ENCODE peak calls at places on chromosomes 11 and 22, in eight cellular contexts. One of them, this sample, is unnamed. For H3K36me3, the result is how much of the 10 kb centered on the place peaks cover.

GRCh38 chr11:62708423-62709261 is 1.2 kb downstream of the GNG3 start:
- DNase-seq in brain microvascular endothelial cell: no peak
- DNase-seq in CD8-positive, alpha-beta T cell: peak
- DNase-seq in left ventricle myocardium inferior: no peak
- DNase-seq in adrenal gland: no peak
- DNase-seq in mucosa of descending colon: peak
- DNase-seq in lung: no peak
- DNase-seq in left lung: no peak
- DNase-seq in this sample: no peak

GRCh38 chr11:14873632-14874031 is 18.4 kb downstream of the CYP2R1 start:
- DNase-seq in brain microvascular endothelial cell: no peak
- DNase-seq in CD8-positive, alpha-beta T cell: no peak
- DNase-seq in left ventricle myocardium inferior: no peak
- DNase-seq in adrenal gland: no peak
- DNase-seq in mucosa of descending colon: no peak
- DNase-seq in lung: no peak
- DNase-seq in left lung: no peak
- DNase-seq in this sample: no peak

GRCh38 chr11:1130276-1131032 is 27.3 kb upstream of the MUC5AC start:
- DNase-seq in brain microvascular endothelial cell: no peak
- DNase-seq in CD8-positive, alpha-beta T cell: no peak
- DNase-seq in left ventricle myocardium inferior: no peak
- DNase-seq in adrenal gland: no peak
- DNase-seq in mucosa of descending colon: no peak
- DNase-seq in lung: no peak
- DNase-seq in left lung: peak
- DNase-seq in this sample: no peak

GRCh38 chr11:78930810-78931209 is 356.1 kb upstream of the NARS2 start:
- DNase-seq in brain microvascular endothelial cell: no peak
- DNase-seq in CD8-positive, alpha-beta T cell: no peak
- DNase-seq in left ventricle myocardium inferior: no peak
- DNase-seq in adrenal gland: no peak
- DNase-seq in mucosa of descending colon: no peak
- DNase-seq in lung: no peak
- DNase-seq in left lung: no peak
- DNase-seq in this sample: no peak

GRCh38 chr11:44799036-44799435 is 72.3 kb downstream of the TSPAN18 start:
- DNase-seq in brain microvascular endothelial cell: no peak
- DNase-seq in CD8-positive, alpha-beta T cell: no peak
- DNase-seq in left ventricle myocardium inferior: no peak
- DNase-seq in adrenal gland: no peak
- DNase-seq in mucosa of descending colon: no peak
- DNase-seq in lung: no peak
- DNase-seq in left lung: no peak
- DNase-seq in this sample: no peak

GRCh38 chr22:25853902-25854301 is 111.9 kb downstream of the MYO18B start:
- DNase-seq in brain microvascular endothelial cell: no peak
- DNase-seq in CD8-positive, alpha-beta T cell: no peak
- DNase-seq in left ventricle myocardium inferior: no peak
- DNase-seq in adrenal gland: no peak
- DNase-seq in mucosa of descending colon: no peak
- DNase-seq in lung: no peak
- DNase-seq in left lung: no peak
- DNase-seq in this sample: no peak

GRCh38 chr11:84714316-84714780 is 912.8 kb downstream of the DLG2 start:
- DNase-seq in brain microvascular endothelial cell: peak
- DNase-seq in CD8-positive, alpha-beta T cell: no peak
- DNase-seq in left ventricle myocardium inferior: peak
- DNase-seq in adrenal gland: peak
- DNase-seq in mucosa of descending colon: peak
- DNase-seq in lung: no peak
- DNase-seq in left lung: no peak
- DNase-seq in this sample: no peak

GRCh38 chr22:43155789-43156188 is 4.4 kb downstream of the TSPO start:
- DNase-seq in brain microvascular endothelial cell: no peak
- DNase-seq in CD8-positive, alpha-beta T cell: no peak
- DNase-seq in left ventricle myocardium inferior: no peak
- DNase-seq in adrenal gland: no peak
- DNase-seq in mucosa of descending colon: no peak
- DNase-seq in lung: no peak
- DNase-seq in left lung: no peak
- DNase-seq in this sample: no peak

GRCh38 chr11:33712436-33712835 is 11.8 kb upstream of the C11orf91 start:
- DNase-seq in brain microvascular endothelial cell: no peak
- DNase-seq in CD8-positive, alpha-beta T cell: no peak
- DNase-seq in left ventricle myocardium inferior: no peak
- DNase-seq in adrenal gland: no peak
- DNase-seq in mucosa of descending colon: no peak
- DNase-seq in lung: no peak
- DNase-seq in left lung: no peak
- DNase-seq in this sample: no peak

GRCh38 chr11:122036493-122036892 is 79.5 kb downstream of the BLID start:
- DNase-seq in brain microvascular endothelial cell: no peak
- DNase-seq in CD8-positive, alpha-beta T cell: no peak
- DNase-seq in left ventricle myocardium inferior: no peak
- DNase-seq in adrenal gland: no peak
- DNase-seq in mucosa of descending colon: no peak
- DNase-seq in lung: no peak
- DNase-seq in left lung: no peak
- DNase-seq in this sample: no peak

GRCh38 chr22:41862160-41862529 is 29.2 kb downstream of the SREBF2 start:
- DNase-seq in brain microvascular endothelial cell: no peak
- DNase-seq in CD8-positive, alpha-beta T cell: peak
- DNase-seq in left ventricle myocardium inferior: no peak
- DNase-seq in adrenal gland: no peak
- DNase-seq in mucosa of descending colon: no peak
- DNase-seq in lung: no peak
- DNase-seq in left lung: no peak
- DNase-seq in this sample: no peak

GRCh38 chr11:119622454-119623143 is 106.4 kb downstream of the NECTIN1 start:
- DNase-seq in brain microvascular endothelial cell: no peak
- DNase-seq in CD8-positive, alpha-beta T cell: no peak
- DNase-seq in left ventricle myocardium inferior: no peak
- DNase-seq in adrenal gland: no peak
- DNase-seq in mucosa of descending colon: no peak
- DNase-seq in lung: no peak
- DNase-seq in left lung: peak
- DNase-seq in this sample: no peak

GRCh38 chr11:9274499-9275228 is 9.5 kb upstream of the DENND5A start:
- DNase-seq in brain microvascular endothelial cell: no peak
- DNase-seq in CD8-positive, alpha-beta T cell: no peak
- DNase-seq in left ventricle myocardium inferior: no peak
- DNase-seq in adrenal gland: no peak
- DNase-seq in mucosa of descending colon: no peak
- DNase-seq in lung: no peak
- DNase-seq in left lung: no peak
- DNase-seq in this sample: no peak

GRCh38 chr11:96391698-96392307 is 2.0 kb downstream of the JRKL start:
- DNase-seq in brain microvascular endothelial cell: peak
- DNase-seq in CD8-positive, alpha-beta T cell: no peak
- DNase-seq in left ventricle myocardium inferior: no peak
- DNase-seq in adrenal gland: no peak
- DNase-seq in mucosa of descending colon: no peak
- DNase-seq in lung: no peak
- DNase-seq in left lung: no peak
- DNase-seq in this sample: no peak

GRCh38 chr11:59187020-59187419 is 15.1 kb downstream of the DTX4 start:
- DNase-seq in brain microvascular endothelial cell: no peak
- DNase-seq in CD8-positive, alpha-beta T cell: no peak
- DNase-seq in left ventricle myocardium inferior: no peak
- DNase-seq in adrenal gland: no peak
- DNase-seq in mucosa of descending colon: no peak
- DNase-seq in lung: no peak
- DNase-seq in left lung: no peak
- DNase-seq in this sample: no peak

GRCh38 chr11:86703992-86704391 is 31.6 kb upstream of the ME3 start:
- DNase-seq in brain microvascular endothelial cell: no peak
- DNase-seq in CD8-positive, alpha-beta T cell: no peak
- DNase-seq in left ventricle myocardium inferior: no peak
- DNase-seq in adrenal gland: no peak
- DNase-seq in mucosa of descending colon: no peak
- DNase-seq in lung: no peak
- DNase-seq in left lung: no peak
- DNase-seq in this sample: no peak

GRCh38 chr11:70509476-70509875 is 111.1 kb downstream of the CTTN start:
- DNase-seq in brain microvascular endothelial cell: no peak
- DNase-seq in CD8-positive, alpha-beta T cell: no peak
- DNase-seq in left ventricle myocardium inferior: peak
- DNase-seq in adrenal gland: no peak
- DNase-seq in mucosa of descending colon: peak
- DNase-seq in lung: no peak
- DNase-seq in left lung: peak
- DNase-seq in this sample: no peak

GRCh38 chr11:118430956-118431355 is 5.3 kb upstream of the KMT2A start:
- DNase-seq in brain microvascular endothelial cell: no peak
- DNase-seq in CD8-positive, alpha-beta T cell: no peak
- DNase-seq in left ventricle myocardium inferior: no peak
- DNase-seq in adrenal gland: no peak
- DNase-seq in mucosa of descending colon: no peak
- DNase-seq in lung: no peak
- DNase-seq in left lung: no peak
- DNase-seq in this sample: no peak
- TF ChIP-seq CTCF in brain microvascular endothelial cell: peak
- TF ChIP-seq CTCF in CD8-positive, alpha-beta T cell: no peak
- TF ChIP-seq CTCF in left ventricle myocardium inferior: no peak
- TF ChIP-seq CTCF in adrenal gland: no peak
- TF ChIP-seq CTCF in mucosa of descending colon: no peak
- TF ChIP-seq CTCF in lung: no peak
- TF ChIP-seq CTCF in left lung: no peak
- TF ChIP-seq CTCF in this sample: no peak

GRCh38 chr11:43493431-43493830 is 134.7 kb downstream of the TTC17 start:
- DNase-seq in brain microvascular endothelial cell: no peak
- DNase-seq in CD8-positive, alpha-beta T cell: no peak
- DNase-seq in left ventricle myocardium inferior: no peak
- DNase-seq in adrenal gland: no peak
- DNase-seq in mucosa of descending colon: no peak
- DNase-seq in lung: no peak
- DNase-seq in left lung: no peak
- DNase-seq in this sample: no peak
- H3K36me3 ChIP-seq in brain microvascular endothelial cell: under half
- H3K36me3 ChIP-seq in CD8-positive, alpha-beta T cell: under half
- H3K36me3 ChIP-seq in left ventricle myocardium inferior: half or more
- H3K36me3 ChIP-seq in adrenal gland: under half
- H3K36me3 ChIP-seq in mucosa of descending colon: under half
- H3K36me3 ChIP-seq in lung: under half
- H3K36me3 ChIP-seq in left lung: half or more
- H3K36me3 ChIP-seq in this sample: under half

DNA sequence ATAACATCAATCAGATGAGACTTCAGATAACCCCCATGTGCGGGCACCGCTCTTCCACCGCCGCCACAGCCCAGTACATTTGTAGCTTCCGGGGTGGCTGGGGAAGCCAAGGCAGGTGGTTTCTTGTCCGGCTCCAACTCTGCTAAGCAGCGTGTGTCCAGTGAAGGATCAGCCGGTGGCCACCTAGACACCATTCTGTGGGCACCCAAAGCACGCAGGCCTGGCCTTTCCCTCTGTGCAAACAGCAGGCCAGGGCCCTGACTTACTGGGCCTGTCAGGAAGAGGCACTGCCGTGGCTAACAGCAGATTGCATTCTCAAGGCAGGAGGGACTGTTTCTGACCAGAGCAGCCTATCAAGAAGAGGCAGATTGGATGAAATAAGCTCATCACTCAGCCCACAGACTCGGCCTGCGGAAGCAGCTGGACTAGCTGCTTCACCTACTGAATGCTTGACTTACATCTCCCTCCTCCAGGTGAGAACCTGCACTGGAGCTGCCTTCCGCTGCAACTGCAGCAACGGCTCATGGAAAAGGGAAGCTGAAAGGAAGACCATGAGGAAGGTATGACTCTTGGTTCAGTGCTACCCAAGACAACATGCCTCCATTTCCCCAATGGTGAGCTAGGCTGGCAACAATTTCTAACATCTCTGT is 74.8 kb downstream of the ETS1 start:
- DNase-seq in brain microvascular endothelial cell: no peak
- DNase-seq in CD8-positive, alpha-beta T cell: no peak
- DNase-seq in left ventricle myocardium inferior: no peak
- DNase-seq in adrenal gland: no peak
- DNase-seq in mucosa of descending colon: peak
- DNase-seq in lung: no peak
- DNase-seq in left lung: no peak
- DNase-seq in this sample: no peak
- H3K4me3 ChIP-seq in brain microvascular endothelial cell: no peak
- H3K4me3 ChIP-seq in CD8-positive, alpha-beta T cell: peak
- H3K4me3 ChIP-seq in left ventricle myocardium inferior: peak
- H3K4me3 ChIP-seq in adrenal gland: no peak
- H3K4me3 ChIP-seq in mucosa of descending colon: no peak
- H3K4me3 ChIP-seq in lung: no peak
- H3K4me3 ChIP-seq in left lung: no peak
- H3K4me3 ChIP-seq in this sample: no peak

GRCh38 chr11:32446227-32446626 is 10.9 kb upstream of the WT1 start:
- DNase-seq in brain microvascular endothelial cell: no peak
- DNase-seq in CD8-positive, alpha-beta T cell: no peak
- DNase-seq in left ventricle myocardium inferior: no peak
- DNase-seq in adrenal gland: no peak
- DNase-seq in mucosa of descending colon: no peak
- DNase-seq in lung: no peak
- DNase-seq in left lung: no peak
- DNase-seq in this sample: no peak

GRCh38 chr11:32450372-32450771 is 15.0 kb upstream of the WT1 start:
- DNase-seq in brain microvascular endothelial cell: no peak
- DNase-seq in CD8-positive, alpha-beta T cell: no peak
- DNase-seq in left ventricle myocardium inferior: no peak
- DNase-seq in adrenal gland: no peak
- DNase-seq in mucosa of descending colon: no peak
- DNase-seq in lung: no peak
- DNase-seq in left lung: no peak
- DNase-seq in this sample: no peak

GRCh38 chr11:32447252-32447651 is 11.9 kb upstream of the WT1 start:
- DNase-seq in brain microvascular endothelial cell: no peak
- DNase-seq in CD8-positive, alpha-beta T cell: no peak
- DNase-seq in left ventricle myocardium inferior: no peak
- DNase-seq in adrenal gland: no peak
- DNase-seq in mucosa of descending colon: no peak
- DNase-seq in lung: no peak
- DNase-seq in left lung: no peak
- DNase-seq in this sample: no peak

GRCh38 chr11:32451808-32452207 is 16.5 kb upstream of the WT1 start:
- DNase-seq in brain microvascular endothelial cell: no peak
- DNase-seq in CD8-positive, alpha-beta T cell: no peak
- DNase-seq in left ventricle myocardium inferior: peak
- DNase-seq in adrenal gland: no peak
- DNase-seq in mucosa of descending colon: no peak
- DNase-seq in lung: no peak
- DNase-seq in left lung: no peak
- DNase-seq in this sample: no peak

GRCh38 chr11:32448232-32448631 is 12.9 kb upstream of the WT1 start:
- DNase-seq in brain microvascular endothelial cell: no peak
- DNase-seq in CD8-positive, alpha-beta T cell: no peak
- DNase-seq in left ventricle myocardium inferior: no peak
- DNase-seq in adrenal gland: no peak
- DNase-seq in mucosa of descending colon: no peak
- DNase-seq in lung: no peak
- DNase-seq in left lung: no peak
- DNase-seq in this sample: no peak
- TF ChIP-seq CTCF in brain microvascular endothelial cell: peak
- TF ChIP-seq CTCF in CD8-positive, alpha-beta T cell: no peak
- TF ChIP-seq CTCF in left ventricle myocardium inferior: peak
- TF ChIP-seq CTCF in adrenal gland: no peak
- TF ChIP-seq CTCF in mucosa of descending colon: no peak
- TF ChIP-seq CTCF in lung: no peak
- TF ChIP-seq CTCF in left lung: no peak
- TF ChIP-seq CTCF in this sample: no peak

This sample was measured in BJ.